ENCODE peak calls at places on chromosome 22, in ten cellular contexts. E is heart left ventricle, F is stomach, Y is endothelial cell of umbilical vein, L is adrenal gland, Z is tibial nerve, U is Peyer's patch, A is sigmoid colon, M is transverse colon, R is HCT116. I is an unnamed sample.
A peak's percentile ranks its signal among the peaks of the same experiment; 100 is the strongest.

GRCh38 chr22:35480627-35481565 is 59.7 kb upstream of the RASD2 start:
- DNase-seq in F (peak; percentile 59), Z (no peak), M (peak; percentile 81), R (no peak), E (no peak), Y (no peak), L (no peak), A (peak; percentile 90), U (peak; percentile 69), I (no peak)

GRCh38 chr22:41598891-41599635 is 9.4 kb upstream of the PMM1 start:
- DNase-seq in U (no peak), R (no peak), F (no peak), Y (no peak), L (no peak), E (no peak), A (no peak), M (no peak), Z (no peak), I (no peak)

GRCh38 chr22:19109198-19110063 is 12.8 kb downstream of the DGCR2 start:
- DNase-seq in A (no peak), L (no peak), Y (peak; percentile 28), M (peak; percentile 52), R (no peak), E (no peak), Z (no peak), F (peak; percentile 68), U (peak; percentile 83), I (peak; percentile 74)

GRCh38 chr22:32660292-32660691 is 141.2 kb upstream of the TIMP3 start:
- DNase-seq in Z (peak; percentile 49), U (peak; percentile 83), L (peak; percentile 67), Y (no peak), M (peak; percentile 69), F (peak; percentile 70), R (peak; percentile 37), E (peak; percentile 66), A (peak; percentile 84), I (peak; percentile 52)

GRCh38 chr22:41382098-41382578 is 396 bp downstream of the TEF start:
- DNase-seq in Z (peak; percentile 69), R (no peak), E (peak; percentile 79), U (peak; percentile 78), Y (no peak), M (peak; percentile 74), F (peak; percentile 66), A (peak; percentile 91), L (peak; percentile 79), I (peak; percentile 47)

GRCh38 chr22:47052236-47053012 is 290.0 kb downstream of the TBC1D22A start:
- DNase-seq in E (no peak), A (no peak), U (no peak), R (no peak), M (no peak), F (no peak), L (no peak), Y (no peak), Z (no peak), I (no peak)

GRCh38 chr22:23251445-23252093 is 71.3 kb downstream of the BCR start:
- DNase-seq in Z (no peak), E (no peak), L (peak; percentile 70), M (peak; percentile 43), U (peak; percentile 83), F (peak; percentile 61), A (no peak), R (peak; percentile 12), Y (no peak), I (no peak)

GRCh38 chr22:41913842-41914534 is 886 bp downstream of the SHISA8 start:
- DNase-seq in L (no peak), E (no peak), F (no peak), M (no peak), A (no peak), U (no peak), Y (no peak), R (no peak), Z (no peak), I (no peak)

GRCh38 chr22:29071261-29072045 is 1.4 kb upstream of the KREMEN1 start:
- DNase-seq in E (peak; percentile 35), R (no peak), U (peak; percentile 72), F (peak; percentile 65), Z (no peak), M (peak; percentile 75), A (peak; percentile 75), L (peak; percentile 31), Y (no peak), I (no peak)

GRCh38 chr22:27238935-27239510 is 562.5 kb downstream of the MN1 start:
- DNase-seq in L (no peak), F (no peak), U (no peak), Z (no peak), Y (peak; percentile 99), M (no peak), A (peak; percentile 86), R (no peak), E (peak; percentile 87), I (peak; percentile 36)

DNA sequence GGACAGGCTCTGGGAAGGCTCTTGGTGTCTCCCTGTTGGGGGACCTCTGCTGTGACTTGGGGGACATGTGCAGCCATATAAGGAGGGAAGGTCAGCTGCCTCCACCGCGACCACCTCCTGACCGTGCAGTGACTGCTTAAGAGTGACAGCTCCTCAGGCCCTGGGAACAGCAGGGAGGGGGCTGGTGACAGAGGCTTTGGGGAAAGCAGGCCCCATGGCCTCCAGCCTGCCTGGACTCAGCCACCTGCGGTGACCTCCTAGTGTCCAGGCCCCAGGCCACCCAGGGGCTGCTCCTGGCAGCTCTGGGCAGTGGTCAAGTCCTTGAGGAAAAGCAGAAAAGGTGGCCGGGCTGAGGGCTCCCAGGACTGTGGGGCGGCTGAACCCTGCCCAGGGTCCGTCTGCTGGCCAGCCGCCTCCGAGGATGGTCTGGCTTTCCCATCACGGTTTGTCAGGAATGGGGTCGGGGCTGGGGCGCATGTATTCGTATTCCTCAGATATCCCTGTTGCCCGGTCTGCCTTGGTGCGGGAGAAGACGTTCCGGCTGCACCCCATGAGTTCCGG is 96.8 kb downstream of the WNT7B start:
- DNase-seq in L (no peak), Z (no peak), U (no peak), A (peak; percentile 53), M (no peak), R (no peak), F (no peak), Y (no peak), E (peak; percentile 11), I (no peak)
- H3K27me3 ChIP-seq in L (peaks cover 36% of the 10 kb centered on the region), Z (peaks cover 68% of the 10 kb centered on the region), U (no peaks in the 10 kb centered on the region), A (peaks cover 25% of the 10 kb centered on the region), M (peaks cover 78% of the 10 kb centered on the region), R (no peaks in the 10 kb centered on the region), F (peaks cover 99% of the 10 kb centered on the region), Y (peaks cover 45% of the 10 kb centered on the region), E (peaks cover 5% of the 10 kb centered on the region), I (peaks cover 65% of the 10 kb centered on the region)

GRCh38 chr22:22158207-22158816 is 86.3 kb upstream of the VPREB1 start:
- DNase-seq in U (no peak), Z (no peak), L (no peak), R (no peak), Y (no peak), M (no peak), E (no peak), A (no peak), F (no peak), I (no peak)

GRCh38 chr22:22156348-22156715 is 88.3 kb upstream of the VPREB1 start:
- DNase-seq in M (no peak), F (no peak), L (no peak), A (no peak), E (no peak), Z (no peak), U (no peak), R (no peak), Y (no peak), I (no peak)

GRCh38 chr22:22155607-22156006 is 89.0 kb upstream of the VPREB1 start:
- DNase-seq in M (no peak), A (no peak), U (no peak), Z (no peak), L (no peak), Y (no peak), R (no peak), E (no peak), F (no peak), I (no peak)

GRCh38 chr22:22157500-22157822 is 87.1 kb upstream of the VPREB1 start:
- DNase-seq in L (no peak), F (no peak), A (no peak), U (no peak), Y (no peak), M (no peak), E (no peak), R (no peak), Z (no peak), I (no peak)

GRCh38 chr22:22156716-22157499 is 87.7 kb upstream of the VPREB1 start:
- DNase-seq in F (peak; percentile 61), Z (no peak), R (peak; percentile 74), U (peak; percentile 89), Y (peak; percentile 50), M (peak; percentile 67), A (no peak), E (no peak), L (peak; percentile 38), I (no peak)
- TF ChIP-seq POLR2A in F (no peak), Z (no peak), R (no peak), U (no peak), Y (no peak), M (no peak), A (no peak), E (no peak), L (no peak), I (no peak)

GRCh38 chr22:39302431-39302960 is 16.9 kb downstream of the RPL3 start:
- DNase-seq in E (no peak), R (no peak), U (no peak), L (no peak), F (no peak), A (no peak), M (no peak), Z (no peak), Y (no peak), I (no peak)
- H3K4me3 ChIP-seq in E (no peak overlapping the region), R (no peak overlapping the region), U (no peak overlapping the region), L (no peak overlapping the region), F (no peak overlapping the region), A (no peak overlapping the region), M (no peak overlapping the region), Z (no peak overlapping the region), Y (no peak overlapping the region), I (no peak overlapping the region)

GRCh38 chr22:22242488-22242887 is 2.1 kb upstream of the VPREB1 start:
- DNase-seq in U (no peak), F (no peak), R (no peak), A (no peak), Y (no peak), Z (no peak), M (no peak), E (no peak), L (no peak), I (no peak)

GRCh38 chr22:22245256-22245909 is 797 bp downstream of the VPREB1 start:
- DNase-seq in L (no peak), Y (no peak), Z (no peak), A (no peak), U (no peak), F (no peak), E (no peak), R (no peak), M (no peak), I (no peak)

GRCh38 chr22:22243033-22243680 is 1.4 kb upstream of the VPREB1 start:
- DNase-seq in Z (no peak), A (no peak), R (no peak), F (no peak), E (no peak), M (no peak), L (no peak), Y (no peak), U (no peak), I (no peak)

GRCh38 chr22:22245935-22246525 is 1.4 kb downstream of the VPREB1 start:
- DNase-seq in U (no peak), M (no peak), E (no peak), R (no peak), F (no peak), Y (no peak), A (no peak), L (no peak), Z (no peak), I (no peak)

GRCh38 chr22:22244337-22245250 is at the start of gene VPREB1:
- DNase-seq in M (no peak), R (no peak), L (no peak), F (no peak), Y (no peak), A (no peak), Z (no peak), E (no peak), U (no peak), I (no peak)
- H3K27me3 ChIP-seq in M (no peaks in the 10 kb centered on the region), R (peaks cover 7% of the 10 kb centered on the region), L (peaks cover 7% of the 10 kb centered on the region), F (peaks cover 61% of the 10 kb centered on the region), Y (peaks cover 12% of the 10 kb centered on the region), A (no peaks in the 10 kb centered on the region), Z (peaks cover 39% of the 10 kb centered on the region), E (no peaks in the 10 kb centered on the region), U (no peaks in the 10 kb centered on the region), I (no peaks in the 10 kb centered on the region)